ENCODE peak calls at places on chromosomes 4 and X, in nine cellular contexts. One of them, this sample, is unnamed.
A peak's percentile ranks its signal among the peaks of the same experiment; 100 is the strongest.

GRCh38 chr4:146585761-146586333 is 52.8 kb upstream of the POU4F2 start:
- DNase-seq in HTR-8/SVneo: no peak
- DNase-seq in dorsolateral prefrontal cortex: no peak
- DNase-seq in stimulated activated CD4-positive, alpha-beta T cell treated with anti-CD3 and anti-CD28 coated beads, Interleukin-15, amount 100 ng/mL, for 1 hour: no peak
- DNase-seq in fibroblast of the conjunctiva: peak; percentile 20
- DNase-seq in T-helper 22 cell: no peak
- DNase-seq in tibial nerve: no peak
- DNase-seq in stimulated activated CD8-positive, alpha-beta memory T cell treated with anti-CD3 and anti-CD28 coated beads, Interleukin-12 subunit alpha, Interleukin-12 subunit beta, amount 100 ng/mL, for 4 hours: no peak
- DNase-seq in activated CD4-positive, alpha-beta T cell treated with anti-CD3 and anti-CD28 coated beads for 24 hours: no peak
- DNase-seq in this sample: no peak

GRCh38 chrX:55030490-55031285 is at the start of gene ALAS2:
- DNase-seq in tibial nerve: no peak
- DNase-seq in dorsolateral prefrontal cortex: no peak
- DNase-seq in T-helper 22 cell: no peak
- DNase-seq in activated CD4-positive, alpha-beta T cell treated with anti-CD3 and anti-CD28 coated beads for 24 hours: no peak
- DNase-seq in stimulated activated CD8-positive, alpha-beta memory T cell treated with anti-CD3 and anti-CD28 coated beads, Interleukin-12 subunit alpha, Interleukin-12 subunit beta, amount 100 ng/mL, for 4 hours: no peak
- DNase-seq in stimulated activated CD4-positive, alpha-beta T cell treated with anti-CD3 and anti-CD28 coated beads, Interleukin-15, amount 100 ng/mL, for 1 hour: no peak
- DNase-seq in fibroblast of the conjunctiva: no peak
- DNase-seq in HTR-8/SVneo: no peak
- DNase-seq in this sample: no peak

GRCh38 chrX:148500428-148501120 is at the start of gene AFF2:
- DNase-seq in stimulated activated CD4-positive, alpha-beta T cell treated with anti-CD3 and anti-CD28 coated beads, Interleukin-15, amount 100 ng/mL, for 1 hour: no peak
- DNase-seq in T-helper 22 cell: peak; percentile 7
- DNase-seq in tibial nerve: peak; percentile 8
- DNase-seq in fibroblast of the conjunctiva: no peak
- DNase-seq in stimulated activated CD8-positive, alpha-beta memory T cell treated with anti-CD3 and anti-CD28 coated beads, Interleukin-12 subunit alpha, Interleukin-12 subunit beta, amount 100 ng/mL, for 4 hours: peak; percentile 7
- DNase-seq in activated CD4-positive, alpha-beta T cell treated with anti-CD3 and anti-CD28 coated beads for 24 hours: peak; percentile 19
- DNase-seq in dorsolateral prefrontal cortex: peak; percentile 44
- DNase-seq in HTR-8/SVneo: no peak
- DNase-seq in this sample: peak; percentile 33

GRCh38 chrX:18410038-18410437 is 15.4 kb upstream of the CDKL5 start:
- DNase-seq in fibroblast of the conjunctiva: no peak
- DNase-seq in tibial nerve: no peak
- DNase-seq in stimulated activated CD8-positive, alpha-beta memory T cell treated with anti-CD3 and anti-CD28 coated beads, Interleukin-12 subunit alpha, Interleukin-12 subunit beta, amount 100 ng/mL, for 4 hours: no peak
- DNase-seq in dorsolateral prefrontal cortex: no peak
- DNase-seq in activated CD4-positive, alpha-beta T cell treated with anti-CD3 and anti-CD28 coated beads for 24 hours: no peak
- DNase-seq in T-helper 22 cell: no peak
- DNase-seq in HTR-8/SVneo: no peak
- DNase-seq in stimulated activated CD4-positive, alpha-beta T cell treated with anti-CD3 and anti-CD28 coated beads, Interleukin-15, amount 100 ng/mL, for 1 hour: no peak
- DNase-seq in this sample: no peak

GRCh38 chrX:23612846-23613245 is 54.4 kb upstream of the PRDX4 start:
- DNase-seq in fibroblast of the conjunctiva: no peak
- DNase-seq in tibial nerve: no peak
- DNase-seq in HTR-8/SVneo: no peak
- DNase-seq in activated CD4-positive, alpha-beta T cell treated with anti-CD3 and anti-CD28 coated beads for 24 hours: no peak
- DNase-seq in stimulated activated CD4-positive, alpha-beta T cell treated with anti-CD3 and anti-CD28 coated beads, Interleukin-15, amount 100 ng/mL, for 1 hour: no peak
- DNase-seq in dorsolateral prefrontal cortex: no peak
- DNase-seq in T-helper 22 cell: no peak
- DNase-seq in stimulated activated CD8-positive, alpha-beta memory T cell treated with anti-CD3 and anti-CD28 coated beads, Interleukin-12 subunit alpha, Interleukin-12 subunit beta, amount 100 ng/mL, for 4 hours: no peak
- DNase-seq in this sample: no peak

GRCh38 chrX:69551421-69552009 is 47.4 kb downstream of the NALF2 start:
- DNase-seq in stimulated activated CD8-positive, alpha-beta memory T cell treated with anti-CD3 and anti-CD28 coated beads, Interleukin-12 subunit alpha, Interleukin-12 subunit beta, amount 100 ng/mL, for 4 hours: no peak
- DNase-seq in T-helper 22 cell: no peak
- DNase-seq in tibial nerve: no peak
- DNase-seq in fibroblast of the conjunctiva: no peak
- DNase-seq in stimulated activated CD4-positive, alpha-beta T cell treated with anti-CD3 and anti-CD28 coated beads, Interleukin-15, amount 100 ng/mL, for 1 hour: no peak
- DNase-seq in HTR-8/SVneo: no peak
- DNase-seq in activated CD4-positive, alpha-beta T cell treated with anti-CD3 and anti-CD28 coated beads for 24 hours: no peak
- DNase-seq in dorsolateral prefrontal cortex: no peak
- DNase-seq in this sample: no peak

GRCh38 chr4:37827030-37827705 is 682 bp downstream of the PGM2 start:
- DNase-seq in dorsolateral prefrontal cortex: peak; percentile 27
- DNase-seq in activated CD4-positive, alpha-beta T cell treated with anti-CD3 and anti-CD28 coated beads for 24 hours: peak; percentile 9
- DNase-seq in fibroblast of the conjunctiva: no peak
- DNase-seq in stimulated activated CD4-positive, alpha-beta T cell treated with anti-CD3 and anti-CD28 coated beads, Interleukin-15, amount 100 ng/mL, for 1 hour: no peak
- DNase-seq in stimulated activated CD8-positive, alpha-beta memory T cell treated with anti-CD3 and anti-CD28 coated beads, Interleukin-12 subunit alpha, Interleukin-12 subunit beta, amount 100 ng/mL, for 4 hours: peak; percentile 2
- DNase-seq in HTR-8/SVneo: no peak
- DNase-seq in tibial nerve: no peak
- DNase-seq in T-helper 22 cell: no peak
- DNase-seq in this sample: no peak

GRCh38 chr4:103754844-103755243 is 35.1 kb upstream of the TACR3 start:
- DNase-seq in dorsolateral prefrontal cortex: no peak
- DNase-seq in stimulated activated CD8-positive, alpha-beta memory T cell treated with anti-CD3 and anti-CD28 coated beads, Interleukin-12 subunit alpha, Interleukin-12 subunit beta, amount 100 ng/mL, for 4 hours: no peak
- DNase-seq in T-helper 22 cell: no peak
- DNase-seq in HTR-8/SVneo: no peak
- DNase-seq in activated CD4-positive, alpha-beta T cell treated with anti-CD3 and anti-CD28 coated beads for 24 hours: no peak
- DNase-seq in tibial nerve: no peak
- DNase-seq in fibroblast of the conjunctiva: no peak
- DNase-seq in stimulated activated CD4-positive, alpha-beta T cell treated with anti-CD3 and anti-CD28 coated beads, Interleukin-15, amount 100 ng/mL, for 1 hour: no peak
- DNase-seq in this sample: no peak

GRCh38 chr4:186020793-186021407 is 48.1 kb upstream of the TLR3 start:
- DNase-seq in tibial nerve: no peak
- DNase-seq in stimulated activated CD4-positive, alpha-beta T cell treated with anti-CD3 and anti-CD28 coated beads, Interleukin-15, amount 100 ng/mL, for 1 hour: no peak
- DNase-seq in activated CD4-positive, alpha-beta T cell treated with anti-CD3 and anti-CD28 coated beads for 24 hours: no peak
- DNase-seq in HTR-8/SVneo: no peak
- DNase-seq in T-helper 22 cell: no peak
- DNase-seq in stimulated activated CD8-positive, alpha-beta memory T cell treated with anti-CD3 and anti-CD28 coated beads, Interleukin-12 subunit alpha, Interleukin-12 subunit beta, amount 100 ng/mL, for 4 hours: no peak
- DNase-seq in fibroblast of the conjunctiva: no peak
- DNase-seq in dorsolateral prefrontal cortex: no peak
- DNase-seq in this sample: no peak

GRCh38 chrX:19334945-19335626 is 8.6 kb upstream of the PDHA1 start:
- DNase-seq in fibroblast of the conjunctiva: no peak
- DNase-seq in HTR-8/SVneo: no peak
- DNase-seq in dorsolateral prefrontal cortex: no peak
- DNase-seq in activated CD4-positive, alpha-beta T cell treated with anti-CD3 and anti-CD28 coated beads for 24 hours: no peak
- DNase-seq in tibial nerve: no peak
- DNase-seq in stimulated activated CD4-positive, alpha-beta T cell treated with anti-CD3 and anti-CD28 coated beads, Interleukin-15, amount 100 ng/mL, for 1 hour: no peak
- DNase-seq in T-helper 22 cell: no peak
- DNase-seq in stimulated activated CD8-positive, alpha-beta memory T cell treated with anti-CD3 and anti-CD28 coated beads, Interleukin-12 subunit alpha, Interleukin-12 subunit beta, amount 100 ng/mL, for 4 hours: no peak
- DNase-seq in this sample: no peak

GRCh38 chr4:147480891-147481576 is at the start of gene EDNRA:
- DNase-seq in fibroblast of the conjunctiva: no peak
- DNase-seq in HTR-8/SVneo: peak; percentile 29
- DNase-seq in stimulated activated CD4-positive, alpha-beta T cell treated with anti-CD3 and anti-CD28 coated beads, Interleukin-15, amount 100 ng/mL, for 1 hour: no peak
- DNase-seq in tibial nerve: no peak
- DNase-seq in T-helper 22 cell: no peak
- DNase-seq in activated CD4-positive, alpha-beta T cell treated with anti-CD3 and anti-CD28 coated beads for 24 hours: no peak
- DNase-seq in stimulated activated CD8-positive, alpha-beta memory T cell treated with anti-CD3 and anti-CD28 coated beads, Interleukin-12 subunit alpha, Interleukin-12 subunit beta, amount 100 ng/mL, for 4 hours: no peak
- DNase-seq in dorsolateral prefrontal cortex: no peak
- DNase-seq in this sample: no peak

GRCh38 chr4:101527186-101527585 is 179.9 kb upstream of the PPP3CA start:
- DNase-seq in stimulated activated CD8-positive, alpha-beta memory T cell treated with anti-CD3 and anti-CD28 coated beads, Interleukin-12 subunit alpha, Interleukin-12 subunit beta, amount 100 ng/mL, for 4 hours: peak; percentile 31
- DNase-seq in T-helper 22 cell: peak; percentile 14
- DNase-seq in tibial nerve: no peak
- DNase-seq in fibroblast of the conjunctiva: no peak
- DNase-seq in dorsolateral prefrontal cortex: no peak
- DNase-seq in activated CD4-positive, alpha-beta T cell treated with anti-CD3 and anti-CD28 coated beads for 24 hours: peak; percentile 25
- DNase-seq in stimulated activated CD4-positive, alpha-beta T cell treated with anti-CD3 and anti-CD28 coated beads, Interleukin-15, amount 100 ng/mL, for 1 hour: peak; percentile 2
- DNase-seq in HTR-8/SVneo: no peak
- DNase-seq in this sample: no peak

GRCh38 chr4:173205656-173206055 is 37.0 kb downstream of the GALNT7 start:
- DNase-seq in T-helper 22 cell: no peak
- DNase-seq in stimulated activated CD4-positive, alpha-beta T cell treated with anti-CD3 and anti-CD28 coated beads, Interleukin-15, amount 100 ng/mL, for 1 hour: no peak
- DNase-seq in dorsolateral prefrontal cortex: no peak
- DNase-seq in tibial nerve: no peak
- DNase-seq in fibroblast of the conjunctiva: no peak
- DNase-seq in activated CD4-positive, alpha-beta T cell treated with anti-CD3 and anti-CD28 coated beads for 24 hours: no peak
- DNase-seq in stimulated activated CD8-positive, alpha-beta memory T cell treated with anti-CD3 and anti-CD28 coated beads, Interleukin-12 subunit alpha, Interleukin-12 subunit beta, amount 100 ng/mL, for 4 hours: no peak
- DNase-seq in HTR-8/SVneo: no peak
- DNase-seq in this sample: no peak

This sample was measured in activated B cell treated with CpG ODN at 0.5 μM for 24 hours.